ENCODE peak calls at places on chromosome 6, in seven cellular contexts. One of them, this sample, is unnamed. For H3K36me3 and H3K27me3, the result is how much of the 10 kb centered on the place peaks cover.

GRCh38 chr6:122610690-122611455 is 668 bp downstream of the PKIB start:
- DNase-seq in GM06990: peak
- DNase-seq in psoas muscle: peak
- DNase-seq in transverse colon: peak
- DNase-seq in lower lobe of right lung: peak
- DNase-seq in body of pancreas: peak
- DNase-seq in aorta: peak
- DNase-seq in this sample: peak

GRCh38 chr6:3194535-3195376 is 32.7 kb downstream of the TUBB2B start:
- DNase-seq in body of pancreas: no peak
- DNase-seq in psoas muscle: no peak
- DNase-seq in transverse colon: no peak
- DNase-seq in aorta: no peak
- DNase-seq in GM06990: no peak
- DNase-seq in lower lobe of right lung: no peak
- DNase-seq in this sample: no peak

GRCh38 chr6:112480551-112480950 is 133.4 kb downstream of the RFPL4B start:
- DNase-seq in body of pancreas: no peak
- DNase-seq in transverse colon: no peak
- DNase-seq in GM06990: no peak
- DNase-seq in lower lobe of right lung: no peak
- DNase-seq in psoas muscle: no peak
- DNase-seq in aorta: no peak
- DNase-seq in this sample: peak

GRCh38 chr6:137746264-137746663 is 120.8 kb upstream of the TNFAIP3 start:
- DNase-seq in aorta: no peak
- DNase-seq in lower lobe of right lung: no peak
- DNase-seq in GM06990: peak
- DNase-seq in psoas muscle: no peak
- DNase-seq in body of pancreas: no peak
- DNase-seq in transverse colon: no peak
- DNase-seq in this sample: no peak

GRCh38 chr6:111710911-111711310 is 105.2 kb upstream of the TRAF3IP2 start:
- DNase-seq in aorta: no peak
- DNase-seq in GM06990: no peak
- DNase-seq in lower lobe of right lung: no peak
- DNase-seq in transverse colon: no peak
- DNase-seq in body of pancreas: no peak
- DNase-seq in psoas muscle: no peak
- DNase-seq in this sample: no peak

GRCh38 chr6:128427139-128427538 is 93.3 kb downstream of the PTPRK start:
- DNase-seq in aorta: no peak
- DNase-seq in psoas muscle: no peak
- DNase-seq in transverse colon: no peak
- DNase-seq in lower lobe of right lung: no peak
- DNase-seq in GM06990: no peak
- DNase-seq in body of pancreas: no peak
- DNase-seq in this sample: no peak

GRCh38 chr6:34897130-34897529 is 8.1 kb downstream of the ANKS1A start:
- DNase-seq in body of pancreas: no peak
- DNase-seq in aorta: no peak
- DNase-seq in lower lobe of right lung: no peak
- DNase-seq in GM06990: no peak
- DNase-seq in transverse colon: no peak
- DNase-seq in psoas muscle: no peak
- DNase-seq in this sample: no peak

GRCh38 chr6:85675030-85675819 is 32.5 kb upstream of the SYNCRIP start:
- DNase-seq in GM06990: no peak
- DNase-seq in aorta: no peak
- DNase-seq in transverse colon: peak
- DNase-seq in body of pancreas: no peak
- DNase-seq in lower lobe of right lung: no peak
- DNase-seq in psoas muscle: peak
- DNase-seq in this sample: peak

GRCh38 chr6:37373822-37374514 is 20.2 kb downstream of the RNF8 start:
- DNase-seq in body of pancreas: no peak
- DNase-seq in transverse colon: no peak
- DNase-seq in lower lobe of right lung: no peak
- DNase-seq in psoas muscle: no peak
- DNase-seq in aorta: no peak
- DNase-seq in GM06990: no peak
- DNase-seq in this sample: peak

GRCh38 chr6:93889713-93890112 is 470.4 kb upstream of the EPHA7 start:
- DNase-seq in body of pancreas: no peak
- DNase-seq in GM06990: no peak
- DNase-seq in psoas muscle: no peak
- DNase-seq in lower lobe of right lung: no peak
- DNase-seq in aorta: no peak
- DNase-seq in transverse colon: no peak
- DNase-seq in this sample: no peak

GRCh38 chr6:87407896-87408720 is at the start of gene CFAP206:
- DNase-seq in body of pancreas: peak
- DNase-seq in aorta: peak
- DNase-seq in transverse colon: peak
- DNase-seq in psoas muscle: peak
- DNase-seq in lower lobe of right lung: peak
- DNase-seq in GM06990: peak
- DNase-seq in this sample: peak

GRCh38 chr6:124131259-124131658 is 327.6 kb downstream of the NKAIN2 start:
- DNase-seq in GM06990: no peak
- DNase-seq in lower lobe of right lung: no peak
- DNase-seq in psoas muscle: no peak
- DNase-seq in body of pancreas: no peak
- DNase-seq in aorta: no peak
- DNase-seq in transverse colon: no peak
- DNase-seq in this sample: no peak

GRCh38 chr6:150212745-150213144 is 69.9 kb downstream of the PPP1R14C start:
- DNase-seq in aorta: no peak
- DNase-seq in GM06990: no peak
- DNase-seq in psoas muscle: no peak
- DNase-seq in body of pancreas: no peak
- DNase-seq in transverse colon: no peak
- DNase-seq in lower lobe of right lung: no peak
- DNase-seq in this sample: no peak

GRCh38 chr6:41939091-41939847 is 2.3 kb downstream of the CCND3 start:
- DNase-seq in aorta: peak
- DNase-seq in transverse colon: peak
- DNase-seq in body of pancreas: no peak
- DNase-seq in psoas muscle: peak
- DNase-seq in GM06990: no peak
- DNase-seq in lower lobe of right lung: peak
- DNase-seq in this sample: peak

GRCh38 chr6:132725947-132726607 is 12.2 kb upstream of the VNN1 start:
- DNase-seq in transverse colon: no peak
- DNase-seq in aorta: no peak
- DNase-seq in body of pancreas: no peak
- DNase-seq in GM06990: no peak
- DNase-seq in psoas muscle: no peak
- DNase-seq in lower lobe of right lung: no peak
- DNase-seq in this sample: no peak
- H3K36me3 ChIP-seq in transverse colon: under half
- H3K36me3 ChIP-seq in aorta: under half
- H3K36me3 ChIP-seq in body of pancreas: under half
- H3K36me3 ChIP-seq in GM06990: under half
- H3K36me3 ChIP-seq in psoas muscle: under half
- H3K36me3 ChIP-seq in lower lobe of right lung: under half
- H3K36me3 ChIP-seq in this sample: under half

GRCh38 chr6:90346729-90347128 is 50.1 kb upstream of the BACH2 start:
- DNase-seq in transverse colon: no peak
- DNase-seq in body of pancreas: no peak
- DNase-seq in lower lobe of right lung: no peak
- DNase-seq in aorta: no peak
- DNase-seq in psoas muscle: no peak
- DNase-seq in GM06990: no peak
- DNase-seq in this sample: no peak
- H3K27me3 ChIP-seq in transverse colon: under half
- H3K27me3 ChIP-seq in body of pancreas: under half
- H3K27me3 ChIP-seq in lower lobe of right lung: under half
- H3K27me3 ChIP-seq in aorta: under half
- H3K27me3 ChIP-seq in psoas muscle: under half
- H3K27me3 ChIP-seq in GM06990: under half
- H3K27me3 ChIP-seq in this sample: half or more

DNA sequence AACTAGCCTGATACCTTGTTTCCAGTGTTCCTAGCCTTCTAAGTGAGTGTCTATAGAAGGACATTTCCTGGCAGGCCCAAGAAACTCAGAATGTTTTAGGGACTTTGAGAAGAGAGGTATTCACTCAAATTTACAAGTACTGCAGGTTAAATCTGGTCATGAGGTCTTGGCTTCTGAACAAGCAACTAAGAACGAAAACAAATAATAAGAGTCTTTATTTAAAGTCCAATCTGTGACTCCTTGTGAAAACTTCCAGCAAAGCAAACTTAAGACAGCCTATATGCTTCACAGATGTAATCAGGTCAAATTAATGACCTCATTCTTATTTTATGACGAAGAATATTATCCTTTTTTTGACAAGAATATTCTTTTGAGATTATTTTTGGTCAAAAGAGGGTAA is 79.4 kb upstream of the PRSS16 start:
- DNase-seq in lower lobe of right lung: no peak
- DNase-seq in GM06990: no peak
- DNase-seq in psoas muscle: no peak
- DNase-seq in aorta: no peak
- DNase-seq in transverse colon: no peak
- DNase-seq in body of pancreas: no peak
- DNase-seq in this sample: peak
- H3K36me3 ChIP-seq in lower lobe of right lung: under half
- H3K36me3 ChIP-seq in GM06990: under half
- H3K36me3 ChIP-seq in psoas muscle: under half
- H3K36me3 ChIP-seq in aorta: under half
- H3K36me3 ChIP-seq in transverse colon: under half
- H3K36me3 ChIP-seq in body of pancreas: under half
- H3K36me3 ChIP-seq in this sample: under half

DNA sequence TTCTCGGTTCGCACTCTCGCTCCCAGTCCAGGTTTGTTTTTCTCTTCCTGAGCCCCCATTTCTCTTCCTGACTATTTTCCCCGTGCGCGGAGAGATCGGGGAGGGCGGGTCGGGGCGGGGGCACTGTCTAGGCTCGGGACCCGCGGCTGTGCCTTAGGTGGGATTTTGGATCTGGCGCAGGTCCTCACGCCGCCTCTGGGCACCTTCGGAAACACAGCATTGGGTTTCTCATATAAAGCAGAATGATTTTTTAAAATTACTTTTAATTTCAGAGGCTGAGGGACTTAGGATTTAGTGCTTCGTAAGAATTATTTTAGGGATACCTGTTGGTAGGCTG is 324 bp downstream of the STX11 start:
- DNase-seq in body of pancreas: no peak
- DNase-seq in aorta: no peak
- DNase-seq in lower lobe of right lung: peak
- DNase-seq in transverse colon: peak
- DNase-seq in psoas muscle: peak
- DNase-seq in GM06990: no peak
- DNase-seq in this sample: peak
- H3K27me3 ChIP-seq in body of pancreas: under half
- H3K27me3 ChIP-seq in aorta: under half
- H3K27me3 ChIP-seq in lower lobe of right lung: under half
- H3K27me3 ChIP-seq in transverse colon: under half
- H3K27me3 ChIP-seq in psoas muscle: under half
- H3K27me3 ChIP-seq in GM06990: under half
- H3K27me3 ChIP-seq in this sample: under half

DNA sequence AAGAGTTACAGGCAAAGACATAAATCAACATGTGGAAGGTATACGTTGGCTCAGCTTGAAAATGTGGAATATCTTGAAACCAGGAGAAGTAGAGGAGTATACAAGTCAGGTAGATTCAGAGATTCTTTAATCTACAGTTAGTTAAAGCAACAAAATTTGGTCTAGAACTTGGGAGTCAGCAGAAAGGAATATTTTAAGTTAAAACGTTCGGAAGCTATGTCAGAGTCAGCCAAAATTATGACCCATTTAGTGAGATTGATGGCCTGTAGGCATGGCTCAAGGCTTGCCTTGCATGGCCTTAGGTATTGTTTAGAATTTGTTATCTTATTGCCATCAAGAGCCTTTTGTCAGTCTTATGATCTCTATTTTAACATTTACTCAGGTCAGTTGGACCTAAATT is 94.1 kb upstream of the TMEM181 start:
- DNase-seq in aorta: no peak
- DNase-seq in GM06990: no peak
- DNase-seq in transverse colon: no peak
- DNase-seq in lower lobe of right lung: no peak
- DNase-seq in psoas muscle: no peak
- DNase-seq in body of pancreas: no peak
- DNase-seq in this sample: no peak
- H3K36me3 ChIP-seq in aorta: under half
- H3K36me3 ChIP-seq in GM06990: under half
- H3K36me3 ChIP-seq in transverse colon: under half
- H3K36me3 ChIP-seq in lower lobe of right lung: under half
- H3K36me3 ChIP-seq in psoas muscle: under half
- H3K36me3 ChIP-seq in body of pancreas: under half
- H3K36me3 ChIP-seq in this sample: under half

GRCh38 chr6:79803917-79804316 is 143.4 kb downstream of the ELOVL4 start:
- DNase-seq in psoas muscle: no peak
- DNase-seq in lower lobe of right lung: no peak
- DNase-seq in body of pancreas: no peak
- DNase-seq in GM06990: no peak
- DNase-seq in transverse colon: no peak
- DNase-seq in aorta: no peak
- DNase-seq in this sample: no peak

GRCh38 chr6:79798841-79799240 is 148.5 kb downstream of the ELOVL4 start:
- DNase-seq in GM06990: no peak
- DNase-seq in aorta: no peak
- DNase-seq in transverse colon: no peak
- DNase-seq in body of pancreas: no peak
- DNase-seq in psoas muscle: no peak
- DNase-seq in lower lobe of right lung: no peak
- DNase-seq in this sample: no peak

GRCh38 chr6:79804732-79805131 is 142.6 kb downstream of the ELOVL4 start:
- DNase-seq in psoas muscle: no peak
- DNase-seq in transverse colon: no peak
- DNase-seq in aorta: no peak
- DNase-seq in GM06990: no peak
- DNase-seq in body of pancreas: no peak
- DNase-seq in lower lobe of right lung: no peak
- DNase-seq in this sample: no peak

GRCh38 chr6:79801362-79801761 is 146.0 kb downstream of the ELOVL4 start:
- DNase-seq in GM06990: no peak
- DNase-seq in aorta: no peak
- DNase-seq in lower lobe of right lung: no peak
- DNase-seq in body of pancreas: no peak
- DNase-seq in psoas muscle: no peak
- DNase-seq in transverse colon: no peak
- DNase-seq in this sample: no peak

GRCh38 chr6:79802657-79803310 is 144.6 kb downstream of the ELOVL4 start:
- DNase-seq in GM06990: no peak
- DNase-seq in aorta: no peak
- DNase-seq in lower lobe of right lung: no peak
- DNase-seq in transverse colon: no peak
- DNase-seq in body of pancreas: no peak
- DNase-seq in psoas muscle: no peak
- DNase-seq in this sample: no peak
- H3K27me3 ChIP-seq in GM06990: under half
- H3K27me3 ChIP-seq in aorta: under half
- H3K27me3 ChIP-seq in lower lobe of right lung: under half
- H3K27me3 ChIP-seq in transverse colon: under half
- H3K27me3 ChIP-seq in body of pancreas: under half
- H3K27me3 ChIP-seq in psoas muscle: under half
- H3K27me3 ChIP-seq in this sample: under half

DNA sequence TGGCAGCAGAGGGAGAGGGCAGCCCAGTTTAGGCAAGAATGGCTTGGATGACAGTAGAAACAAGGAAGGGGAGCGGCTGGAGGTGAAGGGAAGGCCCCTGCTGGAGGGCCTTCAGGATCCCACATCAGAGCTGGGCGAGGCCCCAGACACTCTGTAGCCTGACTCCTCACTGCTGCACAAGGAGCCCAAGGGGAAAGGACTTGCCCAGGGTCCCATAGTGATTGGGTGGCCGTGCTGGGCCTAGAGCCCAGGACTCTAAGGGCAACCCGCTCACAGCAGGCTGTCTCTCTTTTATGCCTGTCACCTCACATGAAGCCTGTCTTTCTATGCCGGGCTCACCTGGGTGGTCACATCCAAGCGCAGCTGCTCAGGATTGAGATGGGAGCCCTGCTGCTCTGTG is 9.3 kb downstream of the AARS2 start:
- DNase-seq in GM06990: no peak
- DNase-seq in aorta: no peak
- DNase-seq in body of pancreas: no peak
- DNase-seq in transverse colon: no peak
- DNase-seq in psoas muscle: no peak
- DNase-seq in lower lobe of right lung: no peak
- DNase-seq in this sample: no peak
- H3K36me3 ChIP-seq in GM06990: under half
- H3K36me3 ChIP-seq in aorta: under half
- H3K36me3 ChIP-seq in body of pancreas: under half
- H3K36me3 ChIP-seq in transverse colon: under half
- H3K36me3 ChIP-seq in psoas muscle: half or more
- H3K36me3 ChIP-seq in lower lobe of right lung: half or more
- H3K36me3 ChIP-seq in this sample: under half

This sample was measured in GM23248.